ENCODE peak calls at places on chromosomes 7 and 10, in four cellular contexts. Z is NCI-H1105 treated with DMSO at 0.1 percent for 48 hours, X is A172, G is astrocyte of the cerebellum. C is an unnamed sample.
A peak's percentile ranks its signal among the peaks of the same experiment; 100 is the strongest.

GRCh38 chr10:22315455-22316285 is 518 bp upstream of the COMMD3 start:
- DNase-seq in Z (peak; percentile 46), X (no peak), G (no peak), C (no peak)

GRCh38 chr10:61628875-61629513 is 33.7 kb upstream of the CABCOCO1 start:
- DNase-seq in Z (no peak), G (peak; percentile 88), X (peak; percentile 86), C (peak; percentile 40)

GRCh38 chr7:98569606-98570337 is 47.3 kb upstream of the NPTX2 start:
- DNase-seq in G (no peak), Z (no peak), X (no peak), C (no peak)

GRCh38 chr7:19235680-19236079 is 90.5 kb upstream of the FERD3L start:
- DNase-seq in G (no peak), Z (peak; percentile 2), X (no peak), C (no peak)

GRCh38 chr7:45187946-45188411 is 30.4 kb downstream of the RAMP3 start:
- DNase-seq in X (no peak), Z (no peak), G (no peak), C (no peak)

GRCh38 chr7:130349911-130350782 is 5.5 kb downstream of the CPA5 start:
- DNase-seq in Z (peak; percentile 33), X (no peak), G (no peak), C (no peak)

GRCh38 chr7:78437118-78437517 is 638.5 kb downstream of the PHTF2 start:
- DNase-seq in Z (no peak), X (peak; percentile 8), G (peak; percentile 18), C (no peak)

GRCh38 chr10:96743988-96744585 is 23.8 kb upstream of the PIK3AP1 start:
- DNase-seq in G (peak; percentile 19), Z (no peak), X (peak; percentile 15), C (no peak)

GRCh38 chr10:72567421-72567820 is 58.5 kb downstream of the MICU1 start:
- DNase-seq in G (no peak), X (peak; percentile 95), Z (no peak), C (no peak)

GRCh38 chr7:47225387-47226170 is 356.3 kb downstream of the TNS3 start:
- DNase-seq in Z (no peak), X (no peak), G (no peak), C (no peak)

GRCh38 chr10:71587941-71588573 is 131.5 kb downstream of the C10orf105 start:
- DNase-seq in X (peak; percentile 31), G (peak; percentile 27), Z (no peak), C (peak; percentile 80)

GRCh38 chr10:76333331-76333730 is 901.9 kb downstream of the LRMDA start:
- DNase-seq in Z (no peak), G (no peak), X (no peak), C (no peak)

GRCh38 chr10:117240105-117240729 is 697 bp upstream of the SLC18A2 start:
- DNase-seq in Z (no peak), X (no peak), G (no peak), C (no peak)

GRCh38 chr7:73557397-73558257 is at the start of gene BCL7B:
- DNase-seq in G (no peak), Z (peak; percentile 51), X (peak; percentile 48), C (no peak)

GRCh38 chr10:35355971-35356724 is 19.8 kb downstream of the CCNY start:
- DNase-seq in Z (no peak), X (no peak), G (no peak), C (no peak)

GRCh38 chr10:26776258-26776657 is 78.8 kb downstream of the PDSS1 start:
- DNase-seq in X (no peak), Z (no peak), G (no peak), C (no peak)

GRCh38 chr7:34396437-34397064 is 261.5 kb upstream of the NPSR1 start:
- DNase-seq in X (peak; percentile 35), Z (no peak), G (no peak), C (no peak)

C was measured in smooth muscle cell of the brain vasculature.